ENCODE peak calls at places on chromosomes 1 and 21, in four cellular contexts. One of them, this sample, is unnamed.

GRCh38 chr21:17045214-17045835 is 467.5 kb upstream of the CXADR start:
- DNase-seq in colonic mucosa: no peak
- DNase-seq in OCI-LY7: peak; percentile 3
- DNase-seq in cardiac muscle cell: peak; percentile 48
- DNase-seq in this sample: no peak

GRCh38 chr1:162133566-162133965 is 64.1 kb downstream of the NOS1AP start:
- DNase-seq in colonic mucosa: no peak
- DNase-seq in cardiac muscle cell: no peak
- DNase-seq in OCI-LY7: no peak
- DNase-seq in this sample: no peak

GRCh38 chr1:207789792-207790787 is 38.2 kb downstream of the CD46 start:
- DNase-seq in OCI-LY7: no peak
- DNase-seq in cardiac muscle cell: no peak
- DNase-seq in colonic mucosa: no peak
- DNase-seq in this sample: no peak

GRCh38 chr21:31530918-31531705 is 128.4 kb upstream of the SOD1 start:
- DNase-seq in colonic mucosa: peak; percentile 78
- DNase-seq in OCI-LY7: no peak
- DNase-seq in cardiac muscle cell: peak; percentile 33
- DNase-seq in this sample: no peak

GRCh38 chr1:182193908-182194550 is 132.5 kb upstream of the ZNF648 start:
- DNase-seq in cardiac muscle cell: no peak
- DNase-seq in colonic mucosa: no peak
- DNase-seq in OCI-LY7: no peak
- DNase-seq in this sample: peak; percentile 81

GRCh38 chr1:116997666-116998065 is 3.9 kb upstream of the CD101 start:
- DNase-seq in cardiac muscle cell: no peak
- DNase-seq in colonic mucosa: no peak
- DNase-seq in OCI-LY7: no peak
- DNase-seq in this sample: no peak

GRCh38 chr1:203672354-203672753 is 45.7 kb downstream of the ATP2B4 start:
- DNase-seq in OCI-LY7: no peak
- DNase-seq in colonic mucosa: peak; percentile 38
- DNase-seq in cardiac muscle cell: peak; percentile 64
- DNase-seq in this sample: peak; percentile 87

GRCh38 chr1:2504224-2504948 is 22.0 kb downstream of the PANK4 start:
- DNase-seq in OCI-LY7: no peak
- DNase-seq in colonic mucosa: no peak
- DNase-seq in cardiac muscle cell: no peak
- DNase-seq in this sample: no peak

GRCh38 chr1:70504821-70505193 is 93.7 kb downstream of the CTH start:
- DNase-seq in cardiac muscle cell: peak; percentile 22
- DNase-seq in colonic mucosa: no peak
- DNase-seq in OCI-LY7: no peak
- DNase-seq in this sample: no peak

GRCh38 chr1:155218854-155219591 is 10.5 kb downstream of the MTX1 start:
- DNase-seq in colonic mucosa: peak; percentile 77
- DNase-seq in cardiac muscle cell: peak; percentile 79
- DNase-seq in OCI-LY7: peak; percentile 73
- DNase-seq in this sample: no peak

GRCh38 chr1:228044961-228045360 is 37.5 kb upstream of the ARF1 start:
- DNase-seq in cardiac muscle cell: no peak
- DNase-seq in colonic mucosa: no peak
- DNase-seq in OCI-LY7: no peak
- DNase-seq in this sample: no peak

GRCh38 chr1:200153277-200154055 is 126.0 kb downstream of the NR5A2 start:
- DNase-seq in OCI-LY7: peak; percentile 68
- DNase-seq in cardiac muscle cell: no peak
- DNase-seq in colonic mucosa: no peak
- DNase-seq in this sample: no peak

GRCh38 chr1:198272492-198272891 is 115.7 kb downstream of the NEK7 start:
- DNase-seq in OCI-LY7: no peak
- DNase-seq in colonic mucosa: no peak
- DNase-seq in cardiac muscle cell: no peak
- DNase-seq in this sample: no peak

GRCh38 chr21:29105218-29105617 is 25.2 kb upstream of the MAP3K7CL start:
- DNase-seq in cardiac muscle cell: no peak
- DNase-seq in OCI-LY7: no peak
- DNase-seq in colonic mucosa: no peak
- DNase-seq in this sample: no peak

GRCh38 chr1:32967863-32968571 is 3.4 kb upstream of the RNF19B start:
- DNase-seq in colonic mucosa: no peak
- DNase-seq in cardiac muscle cell: no peak
- DNase-seq in OCI-LY7: no peak
- DNase-seq in this sample: no peak

GRCh38 chr1:59455206-59455605 is 158.3 kb downstream of the FGGY start:
- DNase-seq in colonic mucosa: no peak
- DNase-seq in OCI-LY7: no peak
- DNase-seq in cardiac muscle cell: no peak
- DNase-seq in this sample: no peak

GRCh38 chr1:154446292-154446691 is 41.1 kb downstream of the IL6R start:
- DNase-seq in cardiac muscle cell: no peak
- DNase-seq in colonic mucosa: no peak
- DNase-seq in OCI-LY7: no peak
- DNase-seq in this sample: no peak

GRCh38 chr1:17136145-17136544 is 16.9 kb upstream of the PADI2 start:
- DNase-seq in cardiac muscle cell: no peak
- DNase-seq in colonic mucosa: no peak
- DNase-seq in OCI-LY7: no peak
- DNase-seq in this sample: no peak

GRCh38 chr1:204495078-204495753 is 611 bp upstream of the PIK3C2B start:
- DNase-seq in OCI-LY7: peak; percentile 50
- DNase-seq in cardiac muscle cell: no peak
- DNase-seq in colonic mucosa: no peak
- DNase-seq in this sample: no peak

GRCh38 chr1:109104364-109105151 is 9.4 kb upstream of the ELAPOR1 start:
- DNase-seq in cardiac muscle cell: no peak
- DNase-seq in colonic mucosa: no peak
- DNase-seq in OCI-LY7: no peak
- DNase-seq in this sample: no peak

GRCh38 chr1:27356628-27357280 is 10.0 kb downstream of the MAP3K6 start:
- DNase-seq in cardiac muscle cell: no peak
- DNase-seq in colonic mucosa: peak; percentile 90
- DNase-seq in OCI-LY7: peak; percentile 48
- DNase-seq in this sample: no peak

DNA sequence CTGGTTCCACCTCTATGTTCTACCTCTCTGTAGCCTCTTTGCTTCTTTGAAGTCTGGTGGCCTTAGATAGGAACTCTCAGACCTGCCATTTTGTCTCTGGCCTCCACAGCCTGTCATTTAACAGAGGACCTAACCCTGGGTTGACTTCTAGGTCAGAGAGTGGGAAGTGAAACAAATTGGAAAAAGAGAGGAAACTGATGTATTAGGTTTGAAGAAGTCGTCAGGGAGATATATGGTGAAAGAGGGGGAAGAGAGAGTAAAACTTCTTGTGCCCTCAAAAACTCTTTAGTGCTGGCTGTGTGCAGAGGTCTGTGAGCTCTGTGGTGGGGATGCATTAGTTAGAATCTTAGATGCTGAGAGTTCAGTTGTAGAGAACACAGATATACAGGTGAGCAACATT is 30.2 kb upstream of the CD1D start:
- DNase-seq in OCI-LY7: peak; percentile 18
- DNase-seq in colonic mucosa: no peak
- DNase-seq in cardiac muscle cell: no peak
- DNase-seq in this sample: no peak
- H3K4me3 ChIP-seq in OCI-LY7: peak overlapping the region; percentile 63
- H3K4me3 ChIP-seq in colonic mucosa: no peak overlapping the region
- H3K4me3 ChIP-seq in cardiac muscle cell: no peak overlapping the region
- H3K4me3 ChIP-seq in this sample: no peak overlapping the region

GRCh38 chr1:232512712-232513111 is 117.2 kb downstream of the SIPA1L2 start:
- DNase-seq in OCI-LY7: no peak
- DNase-seq in cardiac muscle cell: no peak
- DNase-seq in colonic mucosa: no peak
- DNase-seq in this sample: no peak
- H3K4me1 ChIP-seq in OCI-LY7: peaks cover 28% of the 10 kb centered on the region
- H3K4me1 ChIP-seq in cardiac muscle cell: peaks cover 21% of the 10 kb centered on the region
- H3K4me1 ChIP-seq in colonic mucosa: no peaks in the 10 kb centered on the region
- H3K4me1 ChIP-seq in this sample: no peaks in the 10 kb centered on the region

GRCh38 chr1:47624531-47624930 is 186.7 kb downstream of the FOXD2 start:
- DNase-seq in colonic mucosa: peak; percentile 58
- DNase-seq in OCI-LY7: peak; percentile 2
- DNase-seq in cardiac muscle cell: no peak
- DNase-seq in this sample: no peak
- TF ChIP-seq CTCF in colonic mucosa: no peak
- TF ChIP-seq CTCF in OCI-LY7: peak; percentile 19
- TF ChIP-seq CTCF in cardiac muscle cell: no peak
- TF ChIP-seq CTCF in this sample: no peak

DNA sequence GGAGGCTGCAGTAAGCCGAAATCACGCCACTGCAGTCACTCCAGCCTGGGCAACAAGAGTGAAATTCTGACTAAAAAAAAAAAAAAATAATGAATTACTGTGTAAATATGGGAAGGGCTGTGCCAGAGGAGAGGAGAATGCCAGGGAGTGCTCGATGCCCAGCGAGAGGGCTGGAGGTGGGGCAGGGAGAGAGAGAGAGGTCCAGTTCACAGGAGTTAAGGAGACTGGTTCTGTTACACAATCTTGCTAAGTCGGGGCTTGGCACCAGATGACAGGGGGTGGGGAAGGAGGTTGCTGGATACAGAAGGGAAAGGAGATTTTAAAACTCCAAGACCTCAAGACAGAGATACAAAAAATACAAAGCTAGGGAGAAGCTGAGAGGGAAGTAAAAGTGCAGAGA is 1.2 kb downstream of the SELENBP1 start:
- DNase-seq in cardiac muscle cell: no peak
- DNase-seq in OCI-LY7: no peak
- DNase-seq in colonic mucosa: peak; percentile 82
- DNase-seq in this sample: peak; percentile 87
- H3K4me3 ChIP-seq in cardiac muscle cell: no peak overlapping the region
- H3K4me3 ChIP-seq in OCI-LY7: no peak overlapping the region
- H3K4me3 ChIP-seq in colonic mucosa: peak overlapping the region; percentile 52
- H3K4me3 ChIP-seq in this sample: peak overlapping the region; percentile 63

DNA sequence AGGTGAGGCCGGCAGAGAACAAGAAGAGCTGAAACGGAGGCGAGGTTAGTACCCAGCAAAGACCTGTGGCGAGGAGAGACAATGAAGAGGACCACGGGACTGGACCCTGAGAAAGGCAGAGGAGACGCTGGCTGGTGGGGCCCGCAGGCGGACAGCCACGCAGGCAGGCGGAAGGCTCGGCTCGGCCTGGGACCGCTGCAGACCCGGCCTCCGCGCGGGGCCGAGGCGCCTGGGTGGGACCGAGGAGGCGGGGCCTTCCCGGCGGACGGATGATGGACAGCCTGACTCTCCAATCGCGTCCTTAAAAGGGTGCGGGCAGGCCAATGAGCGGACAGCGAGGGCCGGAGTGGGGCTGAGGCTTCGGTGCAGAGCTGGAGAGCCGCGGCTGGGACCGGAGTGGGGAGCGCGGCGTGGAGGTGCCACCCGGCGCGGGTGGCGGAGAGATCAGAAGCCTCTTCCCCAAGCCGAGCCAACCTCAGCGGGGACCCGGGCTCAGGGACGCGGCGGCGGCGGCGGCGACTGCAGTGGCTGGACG is at the start of gene MPZL1:
- DNase-seq in cardiac muscle cell: peak; percentile 93
- DNase-seq in colonic mucosa: peak; percentile 98
- DNase-seq in OCI-LY7: peak; percentile 95
- DNase-seq in this sample: peak; percentile 71
- H3K4me1 ChIP-seq in cardiac muscle cell: peaks cover 29% of the 10 kb centered on the region
- H3K4me1 ChIP-seq in colonic mucosa: no peaks in the 10 kb centered on the region
- H3K4me1 ChIP-seq in OCI-LY7: peaks cover 78% of the 10 kb centered on the region
- H3K4me1 ChIP-seq in this sample: peaks cover 3% of the 10 kb centered on the region

GRCh38 chr1:233170741-233171140 is 124.8 kb downstream of the PCNX2 start:
- DNase-seq in colonic mucosa: no peak
- DNase-seq in cardiac muscle cell: no peak
- DNase-seq in OCI-LY7: no peak
- DNase-seq in this sample: no peak

GRCh38 chr1:233166896-233167295 is 128.6 kb downstream of the PCNX2 start:
- DNase-seq in OCI-LY7: no peak
- DNase-seq in colonic mucosa: no peak
- DNase-seq in cardiac muscle cell: no peak
- DNase-seq in this sample: no peak

GRCh38 chr1:233168384-233168783 is 127.1 kb downstream of the PCNX2 start:
- DNase-seq in OCI-LY7: no peak
- DNase-seq in cardiac muscle cell: no peak
- DNase-seq in colonic mucosa: no peak
- DNase-seq in this sample: no peak

GRCh38 chr1:233172201-233172600 is 123.3 kb downstream of the PCNX2 start:
- DNase-seq in colonic mucosa: no peak
- DNase-seq in OCI-LY7: no peak
- DNase-seq in cardiac muscle cell: no peak
- DNase-seq in this sample: no peak
- TF ChIP-seq CTCF in colonic mucosa: no peak
- TF ChIP-seq CTCF in OCI-LY7: peak; percentile 25
- TF ChIP-seq CTCF in cardiac muscle cell: peak; percentile 39
- TF ChIP-seq CTCF in this sample: no peak

DNA sequence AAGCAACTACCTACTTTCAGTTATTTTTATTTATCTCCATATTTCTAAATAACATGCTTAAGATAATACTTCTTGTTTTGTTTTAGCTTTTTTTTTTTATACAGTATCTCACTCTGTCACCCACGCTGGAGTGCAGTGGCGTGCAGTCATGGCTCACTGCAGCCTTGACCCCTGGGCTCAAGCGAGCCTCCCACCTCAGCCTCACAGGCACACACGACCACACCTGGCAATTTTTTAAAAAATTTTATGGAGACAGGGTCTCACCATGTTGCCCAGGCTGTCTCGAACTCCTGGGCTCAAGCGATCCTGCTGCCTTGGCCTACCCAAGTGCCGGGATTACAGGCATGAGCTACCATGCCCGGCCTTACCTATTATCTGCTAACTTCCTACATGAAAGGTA is 20.6 kb downstream of the TUT4 start:
- DNase-seq in cardiac muscle cell: no peak
- DNase-seq in OCI-LY7: no peak
- DNase-seq in colonic mucosa: no peak
- DNase-seq in this sample: no peak
- H3K4me3 ChIP-seq in cardiac muscle cell: no peak overlapping the region
- H3K4me3 ChIP-seq in OCI-LY7: no peak overlapping the region
- H3K4me3 ChIP-seq in colonic mucosa: no peak overlapping the region
- H3K4me3 ChIP-seq in this sample: no peak overlapping the region

GRCh38 chr1:156477526-156478249 is 22.9 kb downstream of the MEF2D start:
- DNase-seq in OCI-LY7: no peak
- DNase-seq in cardiac muscle cell: no peak
- DNase-seq in colonic mucosa: no peak
- DNase-seq in this sample: no peak

GRCh38 chr1:156480411-156481192 is 20.0 kb downstream of the MEF2D start:
- DNase-seq in OCI-LY7: peak; percentile 90
- DNase-seq in colonic mucosa: no peak
- DNase-seq in cardiac muscle cell: peak; percentile 79
- DNase-seq in this sample: no peak

GRCh38 chr1:156478250-156478627 is 22.3 kb downstream of the MEF2D start:
- DNase-seq in colonic mucosa: no peak
- DNase-seq in cardiac muscle cell: no peak
- DNase-seq in OCI-LY7: no peak
- DNase-seq in this sample: no peak

GRCh38 chr1:156480015-156480368 is 20.6 kb downstream of the MEF2D start:
- DNase-seq in colonic mucosa: no peak
- DNase-seq in cardiac muscle cell: no peak
- DNase-seq in OCI-LY7: no peak
- DNase-seq in this sample: no peak

GRCh38 chr1:156479093-156480014 is 21.2 kb downstream of the MEF2D start:
- DNase-seq in OCI-LY7: no peak
- DNase-seq in cardiac muscle cell: no peak
- DNase-seq in colonic mucosa: no peak
- DNase-seq in this sample: no peak
- H3K4me1 ChIP-seq in OCI-LY7: peaks cover 46% of the 10 kb centered on the region
- H3K4me1 ChIP-seq in cardiac muscle cell: no peaks in the 10 kb centered on the region
- H3K4me1 ChIP-seq in colonic mucosa: no peaks in the 10 kb centered on the region
- H3K4me1 ChIP-seq in this sample: peaks cover 75% of the 10 kb centered on the region

GRCh38 chr1:205749826-205750682 is at the start of gene NUCKS1:
- DNase-seq in colonic mucosa: peak; percentile 98
- DNase-seq in cardiac muscle cell: peak; percentile 98
- DNase-seq in OCI-LY7: peak; percentile 100
- DNase-seq in this sample: peak; percentile 98
- TF ChIP-seq CTCF in colonic mucosa: no peak
- TF ChIP-seq CTCF in cardiac muscle cell: peak; percentile 11
- TF ChIP-seq CTCF in OCI-LY7: no peak
- TF ChIP-seq CTCF in this sample: no peak